ENCODE peak calls at places on chromosomes 7 and 10, in six cellular contexts. One of them, this sample, is unnamed.

GRCh38 chr7:158416283-158416933 is 171.2 kb downstream of the PTPRN2 start:
- DNase-seq in A673: no peak
- DNase-seq in adrenal gland: no peak
- DNase-seq in lower lobe of right lung: no peak
- DNase-seq in HepG2: no peak
- DNase-seq in fibroblast of lung: no peak
- DNase-seq in this sample: no peak

GRCh38 chr10:79379512-79380124 is 32.3 kb downstream of the PPIF start:
- DNase-seq in adrenal gland: no peak
- DNase-seq in lower lobe of right lung: peak; percentile 41
- DNase-seq in A673: no peak
- DNase-seq in HepG2: no peak
- DNase-seq in fibroblast of lung: no peak
- DNase-seq in this sample: peak; percentile 87

GRCh38 chr10:1058017-1058416 is 1.8 kb downstream of the WDR37 start:
- DNase-seq in fibroblast of lung: no peak
- DNase-seq in lower lobe of right lung: no peak
- DNase-seq in HepG2: peak; percentile 22
- DNase-seq in adrenal gland: peak; percentile 71
- DNase-seq in A673: no peak
- DNase-seq in this sample: no peak

GRCh38 chr7:73995330-73995729 is 32.6 kb upstream of the ELN start:
- DNase-seq in adrenal gland: no peak
- DNase-seq in lower lobe of right lung: no peak
- DNase-seq in fibroblast of lung: peak; percentile 43
- DNase-seq in HepG2: no peak
- DNase-seq in A673: no peak
- DNase-seq in this sample: peak; percentile 42

GRCh38 chr10:42924484-42924883 is 141.9 kb downstream of the BMS1 start:
- DNase-seq in HepG2: no peak
- DNase-seq in fibroblast of lung: no peak
- DNase-seq in lower lobe of right lung: no peak
- DNase-seq in adrenal gland: no peak
- DNase-seq in A673: no peak
- DNase-seq in this sample: no peak

GRCh38 chr7:98797150-98797549 is 72.7 kb downstream of the TMEM130 start:
- DNase-seq in A673: no peak
- DNase-seq in fibroblast of lung: no peak
- DNase-seq in adrenal gland: no peak
- DNase-seq in lower lobe of right lung: no peak
- DNase-seq in HepG2: no peak
- DNase-seq in this sample: no peak

GRCh38 chr7:151045967-151046366 is 2.4 kb upstream of the ASIC3 start:
- DNase-seq in adrenal gland: no peak
- DNase-seq in HepG2: no peak
- DNase-seq in A673: no peak
- DNase-seq in lower lobe of right lung: no peak
- DNase-seq in fibroblast of lung: no peak
- DNase-seq in this sample: no peak

GRCh38 chr10:44976352-44977198 is 2.0 kb downstream of the DEPP1 start:
- DNase-seq in adrenal gland: no peak
- DNase-seq in HepG2: no peak
- DNase-seq in A673: no peak
- DNase-seq in fibroblast of lung: no peak
- DNase-seq in lower lobe of right lung: no peak
- DNase-seq in this sample: no peak

DNA sequence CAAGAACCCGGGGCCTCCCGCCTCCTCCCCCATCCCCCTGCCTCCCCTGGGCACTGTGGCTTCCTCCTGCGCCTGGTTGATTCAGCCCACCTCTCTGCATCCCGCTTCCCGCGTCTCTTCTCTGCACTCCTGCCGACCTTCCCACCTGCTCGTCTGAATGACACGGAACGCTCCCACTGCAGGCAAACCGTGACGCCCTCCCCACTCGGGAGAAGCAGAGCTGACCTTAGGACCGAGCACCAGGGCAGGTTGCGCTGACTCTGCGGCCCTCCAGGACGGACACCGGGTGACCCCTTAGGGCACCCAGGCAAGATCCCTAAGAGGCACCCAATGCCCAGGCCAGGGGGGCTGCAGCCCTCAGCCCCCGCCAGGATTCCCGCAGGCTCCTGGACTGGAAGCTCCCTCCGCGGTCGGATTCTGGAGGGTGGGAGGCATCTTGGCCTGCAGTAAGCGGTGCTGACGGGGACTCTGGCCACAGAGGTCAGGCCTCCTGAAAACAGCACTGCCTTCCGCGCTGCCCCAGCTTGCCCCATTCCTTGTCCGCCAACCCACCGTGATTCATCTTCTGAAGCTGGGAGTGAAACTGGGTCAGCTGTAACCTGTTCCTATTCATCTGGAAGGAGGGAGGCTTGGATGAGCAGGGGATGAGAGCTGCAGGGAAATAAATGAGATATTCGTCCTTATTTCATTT is 965 bp downstream of the CALML3 start:
- DNase-seq in lower lobe of right lung: no peak
- DNase-seq in adrenal gland: peak; percentile 26
- DNase-seq in fibroblast of lung: no peak
- DNase-seq in HepG2: no peak
- DNase-seq in A673: no peak
- DNase-seq in this sample: no peak
- H3K4me3 ChIP-seq in lower lobe of right lung: no peak overlapping the region
- H3K4me3 ChIP-seq in adrenal gland: no peak overlapping the region
- H3K4me3 ChIP-seq in fibroblast of lung: no peak overlapping the region
- H3K4me3 ChIP-seq in HepG2: no peak overlapping the region
- H3K4me3 ChIP-seq in A673: no peak overlapping the region
- H3K4me3 ChIP-seq in this sample: no peak overlapping the region

GRCh38 chr7:96314402-96315108 is 7.3 kb downstream of the SLC25A13 start:
- DNase-seq in fibroblast of lung: no peak
- DNase-seq in A673: peak; percentile 87
- DNase-seq in HepG2: no peak
- DNase-seq in adrenal gland: no peak
- DNase-seq in lower lobe of right lung: no peak
- DNase-seq in this sample: no peak
- H3K4me1 ChIP-seq in fibroblast of lung: no peaks in the 10 kb centered on the region
- H3K4me1 ChIP-seq in A673: peaks cover 19% of the 10 kb centered on the region
- H3K4me1 ChIP-seq in HepG2: peaks cover 89% of the 10 kb centered on the region
- H3K4me1 ChIP-seq in adrenal gland: peaks cover 29% of the 10 kb centered on the region
- H3K4me1 ChIP-seq in lower lobe of right lung: peaks cover 55% of the 10 kb centered on the region
- H3K4me1 ChIP-seq in this sample: peaks cover 11% of the 10 kb centered on the region

GRCh38 chr7:43784030-43785001 is 25.8 kb downstream of the BLVRA start:
- DNase-seq in HepG2: no peak
- DNase-seq in A673: no peak
- DNase-seq in lower lobe of right lung: peak; percentile 73
- DNase-seq in adrenal gland: no peak
- DNase-seq in fibroblast of lung: peak; percentile 39
- DNase-seq in this sample: no peak
- H3K27ac ChIP-seq in HepG2: peak overlapping the region; percentile 34
- H3K27ac ChIP-seq in A673: no peak overlapping the region
- H3K27ac ChIP-seq in lower lobe of right lung: no peak overlapping the region
- H3K27ac ChIP-seq in adrenal gland: no peak overlapping the region
- H3K27ac ChIP-seq in fibroblast of lung: no peak overlapping the region
- H3K27ac ChIP-seq in this sample: no peak overlapping the region

GRCh38 chr7:27238979-27239779 is 3.4 kb upstream of the EVX1 start:
- DNase-seq in lower lobe of right lung: no peak
- DNase-seq in A673: no peak
- DNase-seq in fibroblast of lung: no peak
- DNase-seq in adrenal gland: no peak
- DNase-seq in HepG2: no peak
- DNase-seq in this sample: no peak
- H3K4me3 ChIP-seq in lower lobe of right lung: peak overlapping the region; percentile 11
- H3K4me3 ChIP-seq in A673: no peak overlapping the region
- H3K4me3 ChIP-seq in fibroblast of lung: no peak overlapping the region
- H3K4me3 ChIP-seq in adrenal gland: no peak overlapping the region
- H3K4me3 ChIP-seq in HepG2: no peak overlapping the region
- H3K4me3 ChIP-seq in this sample: peak overlapping the region; percentile 51

GRCh38 chr7:33722383-33723096 is 182.8 kb upstream of the BMPER start:
- DNase-seq in lower lobe of right lung: no peak
- DNase-seq in HepG2: peak; percentile 27
- DNase-seq in A673: no peak
- DNase-seq in fibroblast of lung: peak; percentile 72
- DNase-seq in adrenal gland: peak; percentile 27
- DNase-seq in this sample: no peak
- H3K4me1 ChIP-seq in lower lobe of right lung: peaks cover 10% of the 10 kb centered on the region
- H3K4me1 ChIP-seq in HepG2: peaks cover 38% of the 10 kb centered on the region
- H3K4me1 ChIP-seq in A673: no peaks in the 10 kb centered on the region
- H3K4me1 ChIP-seq in fibroblast of lung: no peaks in the 10 kb centered on the region
- H3K4me1 ChIP-seq in adrenal gland: no peaks in the 10 kb centered on the region
- H3K4me1 ChIP-seq in this sample: peaks cover 3% of the 10 kb centered on the region

GRCh38 chr10:86711957-86712708 is 43.8 kb downstream of the LDB3 start:
- DNase-seq in lower lobe of right lung: no peak
- DNase-seq in HepG2: no peak
- DNase-seq in adrenal gland: peak; percentile 51
- DNase-seq in fibroblast of lung: peak; percentile 36
- DNase-seq in A673: peak; percentile 68
- DNase-seq in this sample: peak; percentile 79
- H3K27ac ChIP-seq in lower lobe of right lung: peak overlapping the region; percentile 92
- H3K27ac ChIP-seq in HepG2: no peak overlapping the region
- H3K27ac ChIP-seq in adrenal gland: peak overlapping the region; percentile 32
- H3K27ac ChIP-seq in fibroblast of lung: peak overlapping the region; percentile 66
- H3K27ac ChIP-seq in A673: peak overlapping the region; percentile 90
- H3K27ac ChIP-seq in this sample: peak overlapping the region; percentile 91

DNA sequence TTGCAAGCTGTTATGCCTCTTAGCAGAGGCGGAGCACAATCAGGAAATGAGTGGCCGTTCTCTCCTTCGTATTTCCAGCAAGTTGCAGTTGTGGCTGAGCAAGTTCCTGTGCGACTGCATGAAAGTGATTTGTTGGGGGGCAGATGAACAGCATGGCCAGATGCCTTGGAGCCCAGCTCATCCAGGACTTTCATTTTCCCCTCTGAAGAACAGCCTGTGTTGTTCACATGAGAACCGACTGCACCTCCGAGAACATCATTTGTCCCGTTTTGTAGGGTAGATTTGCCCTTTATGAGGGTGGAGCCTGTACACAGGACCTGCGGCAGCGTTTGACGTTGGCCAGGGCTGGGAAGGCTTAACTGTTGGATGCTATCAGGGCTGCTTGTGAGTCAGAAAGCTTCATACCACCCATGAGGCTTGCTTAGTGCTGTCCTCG is 4.4 kb downstream of the BAG3 start:
- DNase-seq in fibroblast of lung: peak; percentile 82
- DNase-seq in HepG2: no peak
- DNase-seq in A673: peak; percentile 61
- DNase-seq in lower lobe of right lung: no peak
- DNase-seq in adrenal gland: peak; percentile 87
- DNase-seq in this sample: peak; percentile 73
- H3K4me3 ChIP-seq in fibroblast of lung: peak overlapping the region; percentile 6
- H3K4me3 ChIP-seq in HepG2: no peak overlapping the region
- H3K4me3 ChIP-seq in A673: peak overlapping the region; percentile 19
- H3K4me3 ChIP-seq in lower lobe of right lung: peak overlapping the region; percentile 26
- H3K4me3 ChIP-seq in adrenal gland: no peak overlapping the region
- H3K4me3 ChIP-seq in this sample: no peak overlapping the region

DNA sequence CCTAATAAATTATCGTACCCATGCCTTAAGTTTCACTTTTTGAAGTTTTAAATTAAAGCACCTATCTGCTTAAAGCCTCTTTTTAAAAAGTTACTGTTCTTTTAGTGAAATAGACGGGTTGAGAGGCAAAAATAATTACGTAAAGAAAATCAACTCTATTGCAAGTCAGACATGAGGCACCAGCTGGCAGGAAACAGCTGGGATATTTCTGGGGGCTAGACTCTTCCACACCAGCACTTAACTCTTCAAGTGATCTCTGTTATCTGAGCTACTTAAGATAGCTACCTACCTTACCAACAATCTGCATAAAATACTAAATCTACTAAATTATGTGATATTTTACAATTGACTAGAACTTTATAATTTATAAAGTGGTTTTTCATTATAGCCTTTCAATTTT is 35.8 kb downstream of the GBF1 start:
- DNase-seq in lower lobe of right lung: no peak
- DNase-seq in HepG2: no peak
- DNase-seq in A673: peak; percentile 64
- DNase-seq in fibroblast of lung: peak; percentile 34
- DNase-seq in adrenal gland: no peak
- DNase-seq in this sample: no peak
- H3K4me1 ChIP-seq in lower lobe of right lung: peaks cover 38% of the 10 kb centered on the region
- H3K4me1 ChIP-seq in HepG2: peaks cover 9% of the 10 kb centered on the region
- H3K4me1 ChIP-seq in A673: peaks cover 17% of the 10 kb centered on the region
- H3K4me1 ChIP-seq in fibroblast of lung: peaks cover 4% of the 10 kb centered on the region
- H3K4me1 ChIP-seq in adrenal gland: peaks cover 11% of the 10 kb centered on the region
- H3K4me1 ChIP-seq in this sample: peaks cover 9% of the 10 kb centered on the region

GRCh38 chr10:71981868-71982230 is 17.7 kb downstream of the CHST3 start:
- DNase-seq in A673: no peak
- DNase-seq in fibroblast of lung: no peak
- DNase-seq in adrenal gland: no peak
- DNase-seq in HepG2: no peak
- DNase-seq in lower lobe of right lung: no peak
- DNase-seq in this sample: no peak

GRCh38 chr10:71984126-71984797 is 20.1 kb downstream of the CHST3 start:
- DNase-seq in HepG2: no peak
- DNase-seq in fibroblast of lung: no peak
- DNase-seq in adrenal gland: no peak
- DNase-seq in A673: no peak
- DNase-seq in lower lobe of right lung: no peak
- DNase-seq in this sample: peak; percentile 34

GRCh38 chr10:71985542-71986250 is 21.5 kb downstream of the CHST3 start:
- DNase-seq in HepG2: no peak
- DNase-seq in A673: no peak
- DNase-seq in lower lobe of right lung: peak; percentile 53
- DNase-seq in fibroblast of lung: peak; percentile 96
- DNase-seq in adrenal gland: peak; percentile 62
- DNase-seq in this sample: peak; percentile 74

GRCh38 chr10:71982269-71983178 is 18.3 kb downstream of the CHST3 start:
- DNase-seq in lower lobe of right lung: no peak
- DNase-seq in HepG2: no peak
- DNase-seq in A673: no peak
- DNase-seq in fibroblast of lung: no peak
- DNase-seq in adrenal gland: peak; percentile 17
- DNase-seq in this sample: peak; percentile 38

DNA sequence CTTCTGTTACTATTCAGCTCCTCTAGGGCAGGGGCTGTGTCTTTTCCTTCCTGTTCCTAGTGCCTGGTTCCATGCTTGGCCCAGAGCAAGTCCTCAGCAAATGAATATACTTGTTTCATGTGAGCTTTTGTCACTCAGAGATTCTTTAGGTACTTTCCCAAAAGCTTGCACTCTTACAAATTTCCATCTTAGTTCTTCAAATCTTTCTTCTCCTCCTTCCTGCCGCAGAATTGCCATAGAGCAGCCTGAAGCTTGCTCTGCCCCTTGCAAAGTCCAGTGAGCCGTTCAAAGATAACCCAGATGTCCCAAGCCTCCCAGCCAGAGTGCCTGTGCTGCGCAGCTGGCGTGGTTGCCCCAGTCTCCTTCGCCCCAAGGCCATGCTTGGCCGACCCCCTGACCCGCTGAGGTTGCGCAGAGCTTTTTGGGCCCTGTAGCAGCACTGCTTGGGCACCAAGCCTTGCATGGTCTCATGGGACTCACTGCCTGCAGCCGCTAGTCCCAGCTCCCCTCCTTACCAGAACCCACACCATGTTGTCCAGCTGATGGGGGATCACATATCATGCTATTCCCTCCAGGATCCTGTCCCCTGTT is 20.7 kb downstream of the CHST3 start:
- DNase-seq in lower lobe of right lung: peak; percentile 32
- DNase-seq in HepG2: no peak
- DNase-seq in adrenal gland: no peak
- DNase-seq in fibroblast of lung: no peak
- DNase-seq in A673: no peak
- DNase-seq in this sample: peak; percentile 83
- H3K27ac ChIP-seq in lower lobe of right lung: peak overlapping the region; percentile 31
- H3K27ac ChIP-seq in HepG2: peak overlapping the region; percentile 88
- H3K27ac ChIP-seq in adrenal gland: peak overlapping the region; percentile 72
- H3K27ac ChIP-seq in fibroblast of lung: peak overlapping the region; percentile 54
- H3K27ac ChIP-seq in A673: no peak overlapping the region
- H3K27ac ChIP-seq in this sample: peak overlapping the region; percentile 80

This sample was measured in right cardiac atrium.